ENCODE peak calls at places on chromosomes 5 and 9, in six cellular contexts. One of them, this sample, is unnamed.

GRCh38 chr5:151699071-151699901 is 12.6 kb upstream of the SPARC start:
- DNase-seq in fibroblast of villous mesenchyme: peak; percentile 100
- DNase-seq in HCT116: no peak
- DNase-seq in CD4-positive, alpha-beta T cell: no peak
- DNase-seq in fibroblast of the aortic adventitia: peak; percentile 98
- DNase-seq in kidney: peak; percentile 94
- DNase-seq in this sample: no peak

GRCh38 chr9:82934949-82935348 is 128.0 kb downstream of the RASEF start:
- DNase-seq in fibroblast of villous mesenchyme: peak; percentile 39
- DNase-seq in HCT116: no peak
- DNase-seq in CD4-positive, alpha-beta T cell: no peak
- DNase-seq in fibroblast of the aortic adventitia: peak; percentile 78
- DNase-seq in kidney: no peak
- DNase-seq in this sample: no peak

GRCh38 chr5:10691826-10692785 is 68.9 kb downstream of the DAP start:
- DNase-seq in fibroblast of villous mesenchyme: no peak
- DNase-seq in HCT116: no peak
- DNase-seq in CD4-positive, alpha-beta T cell: no peak
- DNase-seq in fibroblast of the aortic adventitia: peak; percentile 69
- DNase-seq in kidney: no peak
- DNase-seq in this sample: no peak

GRCh38 chr5:59637878-59638580 is 255.5 kb downstream of the PDE4D start:
- DNase-seq in fibroblast of villous mesenchyme: no peak
- DNase-seq in HCT116: no peak
- DNase-seq in CD4-positive, alpha-beta T cell: no peak
- DNase-seq in fibroblast of the aortic adventitia: no peak
- DNase-seq in kidney: no peak
- DNase-seq in this sample: no peak

GRCh38 chr5:159531554-159532105 is 201.3 kb upstream of the IL12B start:
- DNase-seq in fibroblast of villous mesenchyme: no peak
- DNase-seq in HCT116: no peak
- DNase-seq in CD4-positive, alpha-beta T cell: no peak
- DNase-seq in fibroblast of the aortic adventitia: peak; percentile 24
- DNase-seq in kidney: no peak
- DNase-seq in this sample: no peak

GRCh38 chr5:129135633-129136032 is 41.1 kb downstream of the ISOC1 start:
- DNase-seq in fibroblast of villous mesenchyme: peak; percentile 6
- DNase-seq in HCT116: peak; percentile 19
- DNase-seq in CD4-positive, alpha-beta T cell: no peak
- DNase-seq in fibroblast of the aortic adventitia: no peak
- DNase-seq in kidney: no peak
- DNase-seq in this sample: no peak

GRCh38 chr5:2165203-2165602 is 282.5 kb upstream of the IRX4 start:
- DNase-seq in fibroblast of villous mesenchyme: no peak
- DNase-seq in HCT116: no peak
- DNase-seq in CD4-positive, alpha-beta T cell: no peak
- DNase-seq in fibroblast of the aortic adventitia: no peak
- DNase-seq in kidney: no peak
- DNase-seq in this sample: no peak

GRCh38 chr5:102975457-102976182 is 144.3 kb downstream of the GIN1 start:
- DNase-seq in fibroblast of villous mesenchyme: peak; percentile 51
- DNase-seq in HCT116: no peak
- DNase-seq in CD4-positive, alpha-beta T cell: no peak
- DNase-seq in fibroblast of the aortic adventitia: peak; percentile 68
- DNase-seq in kidney: no peak
- DNase-seq in this sample: no peak

GRCh38 chr9:121917375-121918335 is 175.5 kb downstream of the TTLL11 start:
- DNase-seq in fibroblast of villous mesenchyme: no peak
- DNase-seq in HCT116: no peak
- DNase-seq in CD4-positive, alpha-beta T cell: no peak
- DNase-seq in fibroblast of the aortic adventitia: no peak
- DNase-seq in kidney: no peak
- DNase-seq in this sample: no peak

GRCh38 chr9:4741365-4742031 is 496 bp upstream of the AK3 start:
- DNase-seq in fibroblast of villous mesenchyme: peak; percentile 36
- DNase-seq in HCT116: no peak
- DNase-seq in CD4-positive, alpha-beta T cell: peak; percentile 36
- DNase-seq in fibroblast of the aortic adventitia: peak; percentile 21
- DNase-seq in kidney: no peak
- DNase-seq in this sample: no peak

GRCh38 chr9:93965830-93966577 is 10.8 kb upstream of the BARX1 start:
- DNase-seq in fibroblast of villous mesenchyme: no peak
- DNase-seq in HCT116: no peak
- DNase-seq in CD4-positive, alpha-beta T cell: no peak
- DNase-seq in fibroblast of the aortic adventitia: no peak
- DNase-seq in kidney: no peak
- DNase-seq in this sample: no peak

DNA sequence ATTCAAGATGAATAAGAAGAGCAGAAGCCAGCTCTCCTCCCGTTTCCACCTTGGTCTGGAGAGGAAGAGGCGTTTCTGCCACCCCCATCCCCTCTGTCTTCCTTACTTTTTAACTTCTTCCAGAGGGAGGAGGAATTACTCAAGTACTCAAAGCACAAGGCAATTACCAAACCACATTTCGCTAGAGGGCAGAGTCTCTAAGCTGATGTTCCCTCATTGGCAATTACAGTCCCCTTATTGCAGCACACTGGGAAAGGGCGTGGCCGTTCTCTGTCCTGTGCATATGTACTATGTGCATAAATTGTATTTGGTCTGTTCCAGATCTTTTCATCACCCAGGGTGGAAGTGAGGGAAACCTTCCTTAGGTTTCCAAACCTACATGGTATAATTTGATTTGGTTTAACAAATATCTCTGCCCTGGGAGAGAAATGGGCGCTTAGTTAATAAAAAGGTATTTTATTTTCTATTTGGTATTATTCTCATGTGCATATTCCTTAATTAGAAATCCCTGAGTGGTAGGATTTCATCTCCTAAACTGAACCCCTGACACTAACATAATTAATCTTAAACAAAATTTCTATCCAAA is 29.8 kb upstream of the ALDOB start:
- DNase-seq in fibroblast of villous mesenchyme: peak; percentile 72
- DNase-seq in HCT116: peak; percentile 83
- DNase-seq in CD4-positive, alpha-beta T cell: no peak
- DNase-seq in fibroblast of the aortic adventitia: peak; percentile 82
- DNase-seq in kidney: no peak
- DNase-seq in this sample: peak; percentile 27
- TF ChIP-seq CTCF in fibroblast of villous mesenchyme: peak; percentile 49
- TF ChIP-seq CTCF in HCT116: peak; percentile 63
- TF ChIP-seq CTCF in CD4-positive, alpha-beta T cell: no peak
- TF ChIP-seq CTCF in fibroblast of the aortic adventitia: peak; percentile 56
- TF ChIP-seq CTCF in kidney: peak; percentile 36
- TF ChIP-seq CTCF in this sample: peak; percentile 71

GRCh38 chr5:43312699-43313034 is 545 bp downstream of the HMGCS1 start:
- DNase-seq in fibroblast of villous mesenchyme: peak; percentile 23
- DNase-seq in HCT116: no peak
- DNase-seq in CD4-positive, alpha-beta T cell: no peak
- DNase-seq in fibroblast of the aortic adventitia: no peak
- DNase-seq in kidney: no peak
- DNase-seq in this sample: no peak

GRCh38 chr5:43312076-43312620 is 1.1 kb downstream of the HMGCS1 start:
- DNase-seq in fibroblast of villous mesenchyme: no peak
- DNase-seq in HCT116: no peak
- DNase-seq in CD4-positive, alpha-beta T cell: no peak
- DNase-seq in fibroblast of the aortic adventitia: no peak
- DNase-seq in kidney: no peak
- DNase-seq in this sample: no peak

GRCh38 chr5:43313854-43314457 is 744 bp upstream of the HMGCS1 start:
- DNase-seq in fibroblast of villous mesenchyme: no peak
- DNase-seq in HCT116: no peak
- DNase-seq in CD4-positive, alpha-beta T cell: no peak
- DNase-seq in fibroblast of the aortic adventitia: no peak
- DNase-seq in kidney: no peak
- DNase-seq in this sample: no peak

GRCh38 chr5:43314724-43315123 is 1.5 kb upstream of the HMGCS1 start:
- DNase-seq in fibroblast of villous mesenchyme: no peak
- DNase-seq in HCT116: no peak
- DNase-seq in CD4-positive, alpha-beta T cell: no peak
- DNase-seq in fibroblast of the aortic adventitia: no peak
- DNase-seq in kidney: no peak
- DNase-seq in this sample: no peak

GRCh38 chr5:43313035-43313853 is at the start of gene HMGCS1:
- DNase-seq in fibroblast of villous mesenchyme: peak; percentile 100
- DNase-seq in HCT116: peak; percentile 99
- DNase-seq in CD4-positive, alpha-beta T cell: peak; percentile 97
- DNase-seq in fibroblast of the aortic adventitia: peak; percentile 100
- DNase-seq in kidney: peak; percentile 99
- DNase-seq in this sample: peak; percentile 81
- TF ChIP-seq CTCF in fibroblast of villous mesenchyme: no peak
- TF ChIP-seq CTCF in HCT116: peak; percentile 10
- TF ChIP-seq CTCF in CD4-positive, alpha-beta T cell: no peak
- TF ChIP-seq CTCF in fibroblast of the aortic adventitia: no peak
- TF ChIP-seq CTCF in kidney: peak; percentile 8
- TF ChIP-seq CTCF in this sample: no peak

DNA sequence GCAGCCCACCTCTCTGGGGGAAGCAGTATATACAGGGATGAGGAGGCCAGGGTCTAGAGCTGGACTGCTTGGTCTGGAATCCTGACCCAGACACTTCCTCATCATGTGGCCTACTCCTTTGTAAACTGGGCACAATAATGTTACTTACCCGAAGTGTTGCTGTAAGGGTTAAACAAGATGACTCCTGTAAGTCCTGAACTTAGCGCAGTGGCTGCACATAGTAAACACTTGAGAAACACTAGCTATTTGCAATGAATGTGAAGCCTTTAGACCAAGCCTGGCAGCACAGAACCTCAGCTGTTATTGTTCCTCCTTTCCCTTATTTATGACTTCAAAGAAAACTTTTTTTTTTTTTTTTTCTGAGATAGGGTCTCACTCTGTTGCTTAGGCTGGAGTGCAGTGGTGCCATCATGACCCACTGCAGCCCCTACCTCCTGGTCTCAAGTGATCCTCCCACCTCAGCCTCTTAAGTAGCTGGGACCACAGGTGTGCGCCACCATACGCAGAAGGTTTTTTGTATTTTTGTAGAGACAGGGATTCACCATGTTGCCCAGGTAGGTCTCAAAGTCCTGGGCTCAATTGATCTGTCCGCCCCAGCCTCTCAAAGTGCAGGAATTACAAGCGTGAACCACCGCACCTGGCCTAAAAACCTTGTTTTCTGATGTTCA is 96.2 kb upstream of the IL6ST start:
- DNase-seq in fibroblast of villous mesenchyme: no peak
- DNase-seq in HCT116: no peak
- DNase-seq in CD4-positive, alpha-beta T cell: no peak
- DNase-seq in fibroblast of the aortic adventitia: no peak
- DNase-seq in kidney: no peak
- DNase-seq in this sample: no peak
- TF ChIP-seq CTCF in fibroblast of villous mesenchyme: no peak
- TF ChIP-seq CTCF in HCT116: no peak
- TF ChIP-seq CTCF in CD4-positive, alpha-beta T cell: no peak
- TF ChIP-seq CTCF in fibroblast of the aortic adventitia: no peak
- TF ChIP-seq CTCF in kidney: no peak
- TF ChIP-seq CTCF in this sample: no peak

GRCh38 chr5:87260604-87261200 is 7.0 kb upstream of the RASA1 start:
- DNase-seq in fibroblast of villous mesenchyme: no peak
- DNase-seq in HCT116: no peak
- DNase-seq in CD4-positive, alpha-beta T cell: no peak
- DNase-seq in fibroblast of the aortic adventitia: no peak
- DNase-seq in kidney: no peak
- DNase-seq in this sample: no peak
- TF ChIP-seq CTCF in fibroblast of villous mesenchyme: no peak
- TF ChIP-seq CTCF in HCT116: no peak
- TF ChIP-seq CTCF in CD4-positive, alpha-beta T cell: no peak
- TF ChIP-seq CTCF in fibroblast of the aortic adventitia: no peak
- TF ChIP-seq CTCF in kidney: no peak
- TF ChIP-seq CTCF in this sample: no peak

GRCh38 chr9:137772281-137772873 is 105.2 kb upstream of the CACNA1B start:
- DNase-seq in fibroblast of villous mesenchyme: no peak
- DNase-seq in HCT116: no peak
- DNase-seq in CD4-positive, alpha-beta T cell: no peak
- DNase-seq in fibroblast of the aortic adventitia: no peak
- DNase-seq in kidney: no peak
- DNase-seq in this sample: no peak
- TF ChIP-seq CTCF in fibroblast of villous mesenchyme: peak; percentile 24
- TF ChIP-seq CTCF in HCT116: peak; percentile 56
- TF ChIP-seq CTCF in CD4-positive, alpha-beta T cell: no peak
- TF ChIP-seq CTCF in fibroblast of the aortic adventitia: peak; percentile 8
- TF ChIP-seq CTCF in kidney: no peak
- TF ChIP-seq CTCF in this sample: no peak

DNA sequence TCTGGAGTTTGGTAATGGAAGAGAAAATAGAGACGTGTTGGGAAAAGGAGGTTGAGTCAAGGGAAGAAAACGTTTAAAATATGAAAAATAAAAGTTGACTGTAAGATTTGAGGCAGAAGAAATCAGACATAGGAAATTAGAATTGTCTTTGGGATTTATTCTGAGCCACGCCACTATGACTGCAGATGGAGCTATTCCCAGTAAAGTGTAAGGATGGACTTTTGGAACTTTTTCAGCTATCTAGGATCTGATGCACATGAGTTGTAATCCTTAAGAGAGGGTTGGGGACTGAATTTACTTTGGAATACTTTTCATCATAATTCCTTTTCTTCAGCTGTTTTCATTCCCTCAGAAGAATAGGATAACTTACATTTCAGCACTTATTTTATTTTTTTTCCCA is 336.7 kb downstream of the FAM170A start:
- DNase-seq in fibroblast of villous mesenchyme: peak; percentile 19
- DNase-seq in HCT116: no peak
- DNase-seq in CD4-positive, alpha-beta T cell: no peak
- DNase-seq in fibroblast of the aortic adventitia: peak; percentile 26
- DNase-seq in kidney: no peak
- DNase-seq in this sample: no peak
- TF ChIP-seq CTCF in fibroblast of villous mesenchyme: peak; percentile 20
- TF ChIP-seq CTCF in HCT116: no peak
- TF ChIP-seq CTCF in CD4-positive, alpha-beta T cell: no peak
- TF ChIP-seq CTCF in fibroblast of the aortic adventitia: peak; percentile 28
- TF ChIP-seq CTCF in kidney: no peak
- TF ChIP-seq CTCF in this sample: no peak

GRCh38 chr9:37972346-37972745 is 68.4 kb upstream of the SLC25A51 start:
- DNase-seq in fibroblast of villous mesenchyme: peak; percentile 32
- DNase-seq in HCT116: no peak
- DNase-seq in CD4-positive, alpha-beta T cell: no peak
- DNase-seq in fibroblast of the aortic adventitia: peak; percentile 56
- DNase-seq in kidney: peak; percentile 41
- DNase-seq in this sample: no peak
- TF ChIP-seq CTCF in fibroblast of villous mesenchyme: peak; percentile 33
- TF ChIP-seq CTCF in HCT116: peak; percentile 22
- TF ChIP-seq CTCF in CD4-positive, alpha-beta T cell: no peak
- TF ChIP-seq CTCF in fibroblast of the aortic adventitia: peak; percentile 50
- TF ChIP-seq CTCF in kidney: no peak
- TF ChIP-seq CTCF in this sample: no peak

DNA sequence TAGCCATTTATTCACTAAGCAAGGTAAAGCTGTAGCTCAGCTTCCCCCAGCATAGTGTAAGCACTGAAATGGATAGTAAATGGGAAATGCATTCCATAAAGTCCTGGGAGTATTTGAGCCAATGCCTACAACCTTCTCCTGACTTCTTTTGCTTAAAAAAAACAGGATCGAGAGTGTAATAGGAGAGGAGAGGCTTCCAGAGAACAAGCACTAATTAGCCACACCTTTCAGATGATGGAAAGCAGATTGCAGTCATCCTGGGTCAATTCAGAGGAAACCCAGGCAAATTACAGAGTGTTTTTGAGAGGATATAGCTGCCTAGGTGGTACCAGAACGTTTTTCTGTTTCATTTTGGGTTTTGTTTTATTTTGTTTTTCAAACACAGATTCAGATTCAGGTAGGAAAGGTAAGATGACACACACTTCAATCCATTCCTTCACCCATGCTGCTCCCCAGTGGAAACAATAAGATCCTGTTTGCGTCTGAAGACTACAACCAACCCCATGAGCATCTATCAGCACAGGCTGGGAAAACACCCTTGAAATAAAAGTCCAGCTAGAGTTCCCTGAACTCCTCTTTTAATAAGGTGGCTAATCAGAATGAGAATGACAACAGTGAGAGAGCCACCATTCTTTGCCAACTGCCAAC is 95.6 kb downstream of the RFK start:
- DNase-seq in fibroblast of villous mesenchyme: no peak
- DNase-seq in HCT116: no peak
- DNase-seq in CD4-positive, alpha-beta T cell: no peak
- DNase-seq in fibroblast of the aortic adventitia: peak; percentile 23
- DNase-seq in kidney: no peak
- DNase-seq in this sample: no peak
- TF ChIP-seq CTCF in fibroblast of villous mesenchyme: no peak
- TF ChIP-seq CTCF in HCT116: no peak
- TF ChIP-seq CTCF in CD4-positive, alpha-beta T cell: no peak
- TF ChIP-seq CTCF in fibroblast of the aortic adventitia: no peak
- TF ChIP-seq CTCF in kidney: no peak
- TF ChIP-seq CTCF in this sample: peak; percentile 17